ENCODE peak calls at places on chromosomes 6 and 20, in ten cellular contexts. One of them, this sample, is unnamed.

GRCh38 chr6:33908025-33908424 is 104.2 kb upstream of the MLN start:
- DNase-seq in DMS153: no peak
- DNase-seq in brain microvascular endothelial cell: no peak
- DNase-seq in NCI-H2171: no peak
- DNase-seq in SK-MEL-5: no peak
- DNase-seq in T follicular helper cell: no peak
- DNase-seq in MM.1S: no peak
- DNase-seq in activated CD4-positive, alpha-beta memory T cell treated with anti-CD3 and anti-CD28 coated beads, Interleukin-2, amount 10 ng/mL, durations not matched to agents 7 days and 5 days: no peak
- DNase-seq in ecto neural progenitor cell: no peak
- DNase-seq in kidney tubule cell: peak
- DNase-seq in this sample: no peak

GRCh38 chr6:142635130-142635529 is 309.8 kb downstream of the HIVEP2 start:
- DNase-seq in NCI-H2171: no peak
- DNase-seq in MM.1S: no peak
- DNase-seq in T follicular helper cell: no peak
- DNase-seq in SK-MEL-5: no peak
- DNase-seq in activated CD4-positive, alpha-beta memory T cell treated with anti-CD3 and anti-CD28 coated beads, Interleukin-2, amount 10 ng/mL, durations not matched to agents 7 days and 5 days: no peak
- DNase-seq in ecto neural progenitor cell: no peak
- DNase-seq in kidney tubule cell: peak
- DNase-seq in DMS153: no peak
- DNase-seq in brain microvascular endothelial cell: peak
- DNase-seq in this sample: no peak

GRCh38 chr6:136127856-136128255 is 122.3 kb downstream of the MTFR2 start:
- DNase-seq in SK-MEL-5: no peak
- DNase-seq in NCI-H2171: no peak
- DNase-seq in ecto neural progenitor cell: no peak
- DNase-seq in activated CD4-positive, alpha-beta memory T cell treated with anti-CD3 and anti-CD28 coated beads, Interleukin-2, amount 10 ng/mL, durations not matched to agents 7 days and 5 days: no peak
- DNase-seq in MM.1S: no peak
- DNase-seq in kidney tubule cell: no peak
- DNase-seq in T follicular helper cell: no peak
- DNase-seq in brain microvascular endothelial cell: no peak
- DNase-seq in DMS153: no peak
- DNase-seq in this sample: no peak

GRCh38 chr20:58852559-58853271 is at the start of gene GNAS:
- DNase-seq in SK-MEL-5: peak
- DNase-seq in brain microvascular endothelial cell: peak
- DNase-seq in kidney tubule cell: peak
- DNase-seq in T follicular helper cell: peak
- DNase-seq in ecto neural progenitor cell: peak
- DNase-seq in activated CD4-positive, alpha-beta memory T cell treated with anti-CD3 and anti-CD28 coated beads, Interleukin-2, amount 10 ng/mL, durations not matched to agents 7 days and 5 days: peak
- DNase-seq in DMS153: no peak
- DNase-seq in MM.1S: no peak
- DNase-seq in NCI-H2171: no peak
- DNase-seq in this sample: no peak

GRCh38 chr20:56626367-56627121 is 2.6 kb upstream of the TFAP2C start:
- DNase-seq in SK-MEL-5: no peak
- DNase-seq in activated CD4-positive, alpha-beta memory T cell treated with anti-CD3 and anti-CD28 coated beads, Interleukin-2, amount 10 ng/mL, durations not matched to agents 7 days and 5 days: no peak
- DNase-seq in kidney tubule cell: peak
- DNase-seq in ecto neural progenitor cell: peak
- DNase-seq in MM.1S: no peak
- DNase-seq in NCI-H2171: no peak
- DNase-seq in brain microvascular endothelial cell: no peak
- DNase-seq in DMS153: no peak
- DNase-seq in T follicular helper cell: no peak
- DNase-seq in this sample: no peak

GRCh38 chr20:24851346-24852019 is 97.6 kb upstream of the CST7 start:
- DNase-seq in activated CD4-positive, alpha-beta memory T cell treated with anti-CD3 and anti-CD28 coated beads, Interleukin-2, amount 10 ng/mL, durations not matched to agents 7 days and 5 days: no peak
- DNase-seq in DMS153: no peak
- DNase-seq in T follicular helper cell: no peak
- DNase-seq in NCI-H2171: no peak
- DNase-seq in brain microvascular endothelial cell: no peak
- DNase-seq in ecto neural progenitor cell: no peak
- DNase-seq in kidney tubule cell: no peak
- DNase-seq in SK-MEL-5: no peak
- DNase-seq in MM.1S: no peak
- DNase-seq in this sample: no peak

GRCh38 chr6:155492061-155492735 is 36.6 kb upstream of the NOX3 start:
- DNase-seq in ecto neural progenitor cell: no peak
- DNase-seq in kidney tubule cell: no peak
- DNase-seq in SK-MEL-5: no peak
- DNase-seq in T follicular helper cell: no peak
- DNase-seq in DMS153: no peak
- DNase-seq in activated CD4-positive, alpha-beta memory T cell treated with anti-CD3 and anti-CD28 coated beads, Interleukin-2, amount 10 ng/mL, durations not matched to agents 7 days and 5 days: no peak
- DNase-seq in NCI-H2171: no peak
- DNase-seq in brain microvascular endothelial cell: no peak
- DNase-seq in MM.1S: no peak
- DNase-seq in this sample: no peak

GRCh38 chr6:35084041-35084491 is 57.1 kb downstream of the TCP11 start:
- DNase-seq in brain microvascular endothelial cell: no peak
- DNase-seq in DMS153: no peak
- DNase-seq in T follicular helper cell: no peak
- DNase-seq in kidney tubule cell: no peak
- DNase-seq in MM.1S: no peak
- DNase-seq in NCI-H2171: no peak
- DNase-seq in ecto neural progenitor cell: no peak
- DNase-seq in activated CD4-positive, alpha-beta memory T cell treated with anti-CD3 and anti-CD28 coated beads, Interleukin-2, amount 10 ng/mL, durations not matched to agents 7 days and 5 days: no peak
- DNase-seq in SK-MEL-5: no peak
- DNase-seq in this sample: no peak

GRCh38 chr6:22049002-22049401 is 247.8 kb downstream of the PRL start:
- DNase-seq in T follicular helper cell: no peak
- DNase-seq in SK-MEL-5: no peak
- DNase-seq in activated CD4-positive, alpha-beta memory T cell treated with anti-CD3 and anti-CD28 coated beads, Interleukin-2, amount 10 ng/mL, durations not matched to agents 7 days and 5 days: no peak
- DNase-seq in ecto neural progenitor cell: no peak
- DNase-seq in DMS153: no peak
- DNase-seq in kidney tubule cell: peak
- DNase-seq in MM.1S: no peak
- DNase-seq in NCI-H2171: no peak
- DNase-seq in brain microvascular endothelial cell: no peak
- DNase-seq in this sample: no peak